ENCODE peak calls at places on chromosomes 11 and 22, in eight cellular contexts. L, Q, H, O, U, A, B and C are unnamed samples.

GRCh38 chr11:62147545-62147944 is 23.7 kb downstream of the INCENP start:
- DNase-seq in L (no peak), Q (no peak), H (no peak), O (no peak), U (no peak), A (no peak), B (no peak), C (peak; percentile 39)

GRCh38 chr22:46841528-46841927 is 79.1 kb downstream of the TBC1D22A start:
- DNase-seq in L (no peak), Q (no peak), H (no peak), O (no peak), U (no peak), A (no peak), B (no peak), C (no peak)

GRCh38 chr11:11973361-11973800 is 35.0 kb downstream of the DKK3 start:
- DNase-seq in L (peak; percentile 71), Q (peak; percentile 68), H (no peak), O (peak; percentile 53), U (no peak), A (peak; percentile 60), B (peak; percentile 39), C (peak; percentile 89)

GRCh38 chr22:42080287-42080686 is 787 bp downstream of the SMDT1 start:
- DNase-seq in L (no peak), Q (peak; percentile 51), H (peak; percentile 17), O (no peak), U (no peak), A (no peak), B (peak; percentile 62), C (peak; percentile 39)

GRCh38 chr11:79174045-79175008 is 266.5 kb downstream of the TENM4 start:
- DNase-seq in L (no peak), Q (no peak), H (no peak), O (no peak), U (no peak), A (no peak), B (peak; percentile 10), C (no peak)

GRCh38 chr22:41613456-41613855 is 7.4 kb downstream of the DESI1 start:
- DNase-seq in L (no peak), Q (no peak), H (no peak), O (no peak), U (no peak), A (no peak), B (peak; percentile 32), C (no peak)

GRCh38 chr22:17266261-17266971 is 47.2 kb upstream of the ADA2 start:
- DNase-seq in L (no peak), Q (no peak), H (no peak), O (no peak), U (no peak), A (no peak), B (no peak), C (no peak)

GRCh38 chr11:128615076-128615475 is 27.7 kb upstream of the ETS1 start:
- DNase-seq in L (no peak), Q (no peak), H (no peak), O (no peak), U (no peak), A (no peak), B (no peak), C (no peak)

GRCh38 chr11:103055174-103055890 is 36.6 kb downstream of the DCUN1D5 start:
- DNase-seq in L (peak; percentile 21), Q (peak; percentile 55), H (peak; percentile 36), O (no peak), U (peak; percentile 51), A (no peak), B (peak; percentile 68), C (no peak)

GRCh38 chr11:131770801-131771200 is 400.4 kb downstream of the NTM start:
- DNase-seq in L (no peak), Q (no peak), H (no peak), O (no peak), U (no peak), A (no peak), B (peak; percentile 55), C (no peak)

GRCh38 chr11:12117200-12117995 is 7.0 kb downstream of the MICAL2 start:
- DNase-seq in L (no peak), Q (no peak), H (no peak), O (no peak), U (no peak), A (no peak), B (peak; percentile 56), C (no peak)

GRCh38 chr11:63826471-63827190 is 12.3 kb upstream of the MARK2 start:
- DNase-seq in L (no peak), Q (no peak), H (no peak), O (no peak), U (no peak), A (no peak), B (no peak), C (no peak)

GRCh38 chr11:61645179-61645868 is 34.9 kb upstream of the DAGLA start:
- DNase-seq in L (no peak), Q (no peak), H (no peak), O (no peak), U (no peak), A (no peak), B (no peak), C (no peak)

GRCh38 chr22:40960137-40960536 is 9.0 kb downstream of the RBX1 start:
- DNase-seq in L (no peak), Q (no peak), H (no peak), O (no peak), U (no peak), A (no peak), B (no peak), C (peak; percentile 11)

GRCh38 chr11:70872299-70872698 is 380.1 kb downstream of the SHANK2 start:
- DNase-seq in L (no peak), Q (no peak), H (no peak), O (no peak), U (no peak), A (no peak), B (no peak), C (no peak)

GRCh38 chr22:25702046-25702445 is 39.9 kb upstream of the MYO18B start:
- DNase-seq in L (no peak), Q (no peak), H (no peak), O (no peak), U (no peak), A (no peak), B (peak; percentile 58), C (no peak)

GRCh38 chr22:31321421-31321820 is 24.7 kb downstream of the PATZ1 start:
- DNase-seq in L (no peak), Q (no peak), H (no peak), O (no peak), U (no peak), A (no peak), B (no peak), C (no peak)

GRCh38 chr22:21697866-21698265 is 32.1 kb downstream of the PPIL2 start:
- DNase-seq in L (no peak), Q (peak; percentile 56), H (no peak), O (no peak), U (no peak), A (no peak), B (peak; percentile 68), C (no peak)